ENCODE peak calls at places on chromosomes 11 and 22, in ten cellular contexts. Y is AG10803, A is NB4, U is A549, I is body of pancreas, L is mammary epithelial cell, O is HAP-1, B is tibial artery, G is stomach, S is HCT116. K is an unnamed sample.

GRCh38 chr11:69854719-69855118 is 35.5 kb upstream of the FGF3 start:
- DNase-seq in S (peak), G (no peak), B (no peak), O (no peak), I (no peak), Y (peak), A (no peak), L (peak), U (peak), K (peak)

GRCh38 chr11:112579282-112579681 is 318.6 kb upstream of the PLET1 start:
- DNase-seq in S (no peak), U (no peak), Y (no peak), A (no peak), B (no peak), G (no peak), O (no peak), I (no peak), L (no peak), K (no peak)

GRCh38 chr11:92152245-92152644 is 72.4 kb upstream of the FAT3 start:
- DNase-seq in O (peak), A (peak), G (no peak), S (no peak), L (no peak), B (no peak), Y (peak), I (no peak), U (no peak), K (no peak)

GRCh38 chr22:48778308-48779195 is 1049.1 kb downstream of the BRD1 start:
- DNase-seq in Y (no peak), I (no peak), L (no peak), S (no peak), O (no peak), U (no peak), G (no peak), A (no peak), B (no peak), K (no peak)

GRCh38 chr22:47352920-47353700 is 590.7 kb downstream of the TBC1D22A start:
- DNase-seq in G (peak), Y (no peak), O (no peak), L (no peak), A (no peak), I (no peak), S (no peak), B (no peak), U (no peak), K (no peak)

GRCh38 chr11:103228807-103229206 is 119.6 kb downstream of the DYNC2H1 start:
- DNase-seq in L (no peak), S (no peak), U (no peak), Y (no peak), I (no peak), O (peak), A (peak), B (no peak), G (no peak), K (peak)

GRCh38 chr11:41177791-41178190 is 281.7 kb downstream of the LRRC4C start:
- DNase-seq in I (no peak), A (no peak), Y (no peak), B (no peak), O (no peak), G (no peak), U (no peak), S (no peak), L (peak), K (no peak)

GRCh38 chr11:74388678-74389327 is 9.4 kb downstream of the PGM2L1 start:
- DNase-seq in I (peak), O (peak), L (peak), G (peak), S (no peak), Y (peak), A (peak), U (peak), B (peak), K (peak)

GRCh38 chr22:35308480-35308945 is 8.8 kb downstream of the TOM1 start:
- DNase-seq in U (no peak), S (no peak), L (no peak), O (no peak), B (no peak), I (no peak), A (peak), Y (no peak), G (no peak), K (no peak)

GRCh38 chr11:7569044-7569443 is 55.2 kb downstream of the PPFIBP2 start:
- DNase-seq in B (no peak), S (no peak), L (no peak), Y (no peak), A (no peak), O (no peak), G (peak), I (no peak), U (no peak), K (no peak)

GRCh38 chr11:112025682-112026081 is 474 bp downstream of the DLAT start:
- DNase-seq in A (peak), O (peak), L (peak), B (no peak), S (no peak), I (no peak), U (peak), G (no peak), Y (peak), K (peak)

GRCh38 chr11:70108250-70108649 is 30.1 kb downstream of the ANO1 start:
- DNase-seq in I (no peak), S (no peak), U (no peak), G (no peak), B (no peak), O (no peak), L (no peak), Y (peak), A (no peak), K (no peak)

GRCh38 chr11:118238947-118239346 is 13.2 kb downstream of the MPZL3 start:
- DNase-seq in I (no peak), A (peak), L (no peak), B (no peak), O (no peak), U (no peak), Y (no peak), S (no peak), G (no peak), K (no peak)

GRCh38 chr11:94117871-94118270 is 10.8 kb upstream of the PANX1 start:
- DNase-seq in A (no peak), Y (no peak), G (no peak), S (no peak), I (no peak), L (peak), O (no peak), U (no peak), B (no peak), K (peak)

GRCh38 chr22:45731798-45732495 is 60.3 kb downstream of the ATXN10 start:
- DNase-seq in L (peak), B (no peak), O (no peak), S (no peak), A (peak), G (no peak), I (no peak), Y (peak), U (peak), K (peak)

GRCh38 chr11:12354750-12355545 is 22.4 kb upstream of the PARVA start:
- DNase-seq in G (no peak), A (no peak), L (no peak), I (no peak), O (no peak), U (no peak), S (no peak), B (no peak), Y (no peak), K (no peak)

GRCh38 chr11:112265659-112266409 is 5.2 kb upstream of the PLET1 start:
- DNase-seq in Y (peak), B (no peak), I (no peak), U (no peak), S (no peak), O (no peak), A (no peak), G (no peak), L (peak), K (peak)

GRCh38 chr11:94450061-94450460 is 43.6 kb downstream of the MRE11 start:
- DNase-seq in B (no peak), G (no peak), O (no peak), Y (peak), U (no peak), S (no peak), L (no peak), A (no peak), I (no peak), K (peak)

GRCh38 chr11:111586305-111586915 is 15.8 kb upstream of the SIK2 start:
- DNase-seq in G (peak), Y (peak), U (no peak), O (peak), A (peak), S (peak), L (peak), I (peak), B (no peak), K (peak)

GRCh38 chr11:43868852-43869567 is 11.6 kb upstream of the ALKBH3 start:
- DNase-seq in G (no peak), O (no peak), U (no peak), Y (peak), A (peak), L (peak), B (no peak), S (no peak), I (no peak), K (peak)

GRCh38 chr11:96204721-96205459 is 138.1 kb downstream of the MAML2 start:
- DNase-seq in L (no peak), G (no peak), A (no peak), I (no peak), B (no peak), U (no peak), Y (peak), S (no peak), O (no peak), K (no peak)

GRCh38 chr11:17197431-17197898 is 10.3 kb downstream of the PIK3C2A start:
- DNase-seq in G (no peak), A (no peak), I (no peak), B (no peak), U (no peak), O (no peak), L (peak), Y (no peak), S (no peak), K (peak)

DNA sequence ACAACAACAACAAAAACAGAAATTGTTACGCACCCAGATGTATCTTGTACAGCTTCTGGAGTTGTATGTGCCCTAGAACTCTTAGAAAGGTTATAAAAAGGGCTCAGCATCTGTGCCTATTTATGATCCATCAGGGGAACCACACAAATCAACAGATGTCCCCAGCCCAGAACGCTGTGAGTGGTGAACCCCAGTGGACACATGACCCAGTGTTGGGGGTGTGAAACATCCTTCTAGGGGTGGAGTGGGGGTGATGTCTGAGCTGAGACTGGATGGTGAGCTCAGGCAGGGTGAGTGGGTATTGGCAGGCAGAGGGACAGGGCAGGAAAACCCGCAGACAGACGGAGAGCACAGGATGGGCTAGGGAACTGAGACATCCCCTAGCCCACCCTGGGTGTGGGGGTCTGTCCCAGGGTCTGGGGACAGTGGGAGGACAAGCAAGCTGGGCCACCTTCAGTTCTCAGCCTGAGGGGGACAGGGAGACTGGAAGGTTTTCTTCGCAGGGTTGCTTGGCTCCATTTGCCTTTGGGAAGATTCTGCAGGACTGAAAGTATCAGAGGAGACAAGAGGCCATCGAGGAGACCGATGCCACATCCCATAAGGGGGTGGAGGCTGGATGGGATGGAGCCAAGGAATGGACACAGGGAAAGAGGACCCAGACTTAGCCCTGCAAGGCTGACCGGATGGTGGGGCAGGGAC is 5.8 kb upstream of the EMID1 start:
- DNase-seq in L (no peak), A (no peak), I (no peak), O (no peak), Y (no peak), S (no peak), U (no peak), B (no peak), G (no peak), K (no peak)
- H3K4me3 ChIP-seq in L (no peak), A (no peak), I (no peak), O (no peak), Y (no peak), S (no peak), U (no peak), B (no peak), G (no peak), K (no peak)

GRCh38 chr11:72778535-72779494 is 15.0 kb downstream of the STARD10 start:
- DNase-seq in I (peak), G (peak), A (no peak), Y (no peak), S (no peak), L (no peak), B (no peak), O (no peak), U (no peak), K (no peak)
- H3K4me3 ChIP-seq in I (no peak), G (peak), A (no peak), Y (no peak), S (no peak), L (no peak), B (no peak), O (no peak), U (no peak), K (no peak)

DNA sequence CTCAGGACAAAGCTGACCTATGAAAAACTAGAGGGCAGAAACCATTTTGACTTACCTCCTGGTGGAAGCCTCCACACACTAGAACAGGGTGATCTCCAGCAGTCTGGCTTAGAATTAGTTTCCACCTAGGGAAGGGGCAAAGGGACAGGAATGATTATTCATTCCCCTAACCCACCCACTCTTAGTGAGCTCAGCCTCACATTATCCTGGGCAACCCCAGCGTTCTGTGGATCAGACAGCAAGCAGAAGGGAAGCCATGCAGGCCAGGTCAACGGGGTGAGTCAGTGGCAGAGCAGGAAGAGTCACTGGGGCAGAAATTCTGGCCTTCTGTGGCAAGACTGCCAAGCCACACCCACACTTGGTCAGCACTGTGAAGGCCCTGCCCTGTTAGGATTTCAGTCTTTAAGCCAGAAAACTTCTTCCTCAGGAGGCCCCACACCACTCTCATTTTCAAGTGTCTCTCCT is 10.5 kb downstream of the NUMA1 start:
- DNase-seq in G (peak), O (no peak), Y (peak), B (peak), U (peak), S (peak), A (peak), L (peak), I (peak), K (peak)
- H3K4me3 ChIP-seq in G (no peak), O (no peak), Y (peak), B (no peak), U (no peak), S (peak), A (peak), L (peak), I (no peak), K (no peak)

DNA sequence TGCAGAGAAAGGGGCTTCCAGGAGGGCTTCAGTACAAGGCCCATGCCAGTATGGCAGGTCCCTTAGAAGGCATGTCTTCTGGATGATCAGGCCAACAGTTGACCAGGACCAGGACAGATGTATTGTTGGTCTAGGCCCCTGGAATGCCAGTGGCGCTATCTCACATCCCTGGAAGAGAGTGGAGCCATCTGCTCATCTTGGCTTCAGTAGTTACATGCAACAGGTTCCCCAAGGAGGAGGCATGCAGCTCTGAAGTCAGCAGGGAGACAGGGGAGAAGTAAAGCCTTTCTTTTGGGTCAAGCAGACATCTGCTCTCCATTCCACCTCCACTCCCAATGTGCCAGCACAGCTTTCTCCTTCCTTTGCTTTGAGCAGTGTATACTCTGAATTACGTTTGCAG is 244.2 kb downstream of the KIRREL3 start:
- DNase-seq in A (no peak), Y (peak), G (no peak), S (no peak), L (no peak), B (no peak), I (no peak), U (no peak), O (no peak), K (no peak)
- H3K4me3 ChIP-seq in A (no peak), Y (no peak), G (no peak), S (no peak), L (no peak), B (no peak), I (no peak), U (no peak), O (no peak), K (no peak)

DNA sequence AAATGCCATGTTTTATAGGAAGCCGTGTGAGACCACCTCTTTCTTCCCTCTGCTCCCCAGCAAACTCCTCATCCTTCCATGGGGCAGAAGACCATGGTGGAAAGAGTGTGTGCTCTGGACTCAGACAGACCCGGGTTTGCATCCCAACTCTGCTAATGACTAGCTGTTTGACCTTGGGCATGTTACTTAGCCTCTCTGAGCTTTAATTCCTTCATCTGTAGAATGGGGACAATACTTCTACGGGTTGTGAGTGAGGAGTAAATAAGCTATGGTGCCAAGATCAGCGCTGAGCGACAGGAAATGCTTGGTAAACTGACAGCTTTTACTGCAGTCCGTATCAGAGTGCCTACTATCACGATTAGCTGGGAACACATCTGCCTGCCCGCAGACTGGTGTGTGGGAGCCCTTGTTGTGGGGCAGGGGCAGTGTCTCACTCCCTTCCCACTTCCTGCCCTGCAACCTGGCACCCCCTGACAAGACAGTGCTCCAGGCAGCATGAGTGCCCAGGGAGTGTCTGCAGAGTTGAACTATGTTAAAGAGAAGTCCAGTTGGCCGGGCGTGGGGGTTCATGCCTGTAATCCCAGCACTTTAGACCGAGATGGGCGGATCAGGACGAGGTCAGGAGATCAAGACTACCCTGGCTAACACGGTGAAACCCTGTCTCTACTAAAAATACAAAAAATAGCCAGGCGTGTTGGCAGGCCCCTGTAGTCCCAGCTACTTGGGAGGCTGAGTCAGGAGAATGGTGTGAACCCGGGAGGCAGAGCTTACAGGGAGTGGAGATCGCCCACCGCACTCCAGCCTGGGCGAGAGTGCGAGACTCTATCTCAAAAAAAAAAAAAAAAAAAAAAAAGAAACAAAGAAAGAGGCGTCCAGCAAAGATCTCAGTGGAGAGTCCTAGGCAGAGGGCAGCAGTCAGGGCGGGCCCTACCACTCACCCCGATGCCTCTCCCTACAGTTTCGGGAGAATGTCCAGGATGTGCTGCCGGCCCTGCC is 2.2 kb downstream of the SEC14L2 start:
- DNase-seq in G (no peak), O (no peak), A (peak), L (peak), Y (no peak), U (no peak), B (no peak), S (no peak), I (no peak), K (peak)
- H3K4me3 ChIP-seq in G (peak), O (no peak), A (no peak), L (peak), Y (peak), U (no peak), B (peak), S (peak), I (no peak), K (peak)

DNA sequence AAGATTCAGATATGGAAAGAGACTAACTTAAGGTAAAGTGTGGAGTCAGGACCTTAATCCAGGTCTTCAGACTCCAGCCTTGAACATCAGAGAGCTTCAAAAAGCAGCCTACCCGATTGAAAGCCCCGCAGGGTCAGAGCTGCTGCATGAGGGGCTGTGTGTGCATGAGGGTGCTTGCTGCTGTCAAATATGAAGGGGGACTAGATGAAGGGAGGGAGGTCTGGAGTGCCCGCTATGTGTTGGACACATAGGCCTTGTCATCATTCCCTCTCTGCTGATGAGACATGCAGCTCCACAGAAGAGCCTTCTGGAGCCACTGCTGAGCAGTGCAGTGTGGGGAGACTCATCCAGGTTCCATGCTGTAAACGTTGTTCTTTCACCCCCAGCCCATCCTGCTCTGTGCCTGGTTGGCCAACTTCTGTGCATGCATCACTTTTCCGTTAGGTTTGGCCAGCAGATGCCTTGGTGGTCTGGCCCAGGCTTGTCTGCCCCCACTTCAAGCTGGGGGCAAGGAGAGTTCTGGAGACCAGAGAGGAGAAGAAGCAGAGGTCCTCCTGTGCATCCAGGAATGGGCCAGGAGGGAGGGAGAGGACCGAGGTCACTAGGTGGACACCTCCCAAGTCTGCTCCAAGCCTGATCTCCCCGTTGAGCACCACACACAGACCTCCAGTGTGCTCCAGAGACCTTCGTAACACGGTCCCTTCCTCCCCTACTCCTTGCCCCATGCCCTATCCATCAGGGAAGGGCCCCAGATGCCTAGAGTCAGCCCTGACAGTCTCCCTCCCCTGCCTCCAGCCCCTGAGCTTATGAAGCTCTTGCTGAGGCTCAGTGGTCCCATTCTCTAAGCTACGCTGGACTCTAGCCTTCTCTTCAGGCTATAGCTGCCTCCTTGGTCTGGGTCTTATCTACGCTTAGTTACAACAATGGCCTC is 32.0 kb downstream of the LRRC32 start:
- DNase-seq in U (no peak), G (no peak), Y (no peak), A (no peak), L (no peak), I (no peak), B (no peak), S (no peak), O (no peak), K (no peak)
- H3K4me3 ChIP-seq in U (no peak), G (no peak), Y (no peak), A (no peak), L (no peak), I (no peak), B (no peak), S (no peak), O (no peak), K (no peak)